ENCODE peak calls at places on chromosomes 11 and 22, in six cellular contexts. One of them, this sample, is unnamed.

GRCh38 chr22:24981066-24981465 is 28.6 kb downstream of the KIAA1671 start:
- DNase-seq in HCT116: no peak
- DNase-seq in K562: no peak
- DNase-seq in H1: no peak
- DNase-seq in HepG2: no peak
- DNase-seq in WTC11: no peak
- DNase-seq in this sample: no peak

GRCh38 chr11:10457901-10458300 is 2.8 kb downstream of the AMPD3 start:
- DNase-seq in H1: peak
- DNase-seq in HepG2: no peak
- DNase-seq in K562: no peak
- DNase-seq in HCT116: no peak
- DNase-seq in WTC11: no peak
- DNase-seq in this sample: no peak

GRCh38 chr11:107591446-107592236 is 694 bp downstream of the ELMOD1 start:
- DNase-seq in HCT116: no peak
- DNase-seq in K562: no peak
- DNase-seq in HepG2: no peak
- DNase-seq in WTC11: peak
- DNase-seq in H1: peak
- DNase-seq in this sample: no peak

GRCh38 chr11:49442669-49443068 is 234.3 kb upstream of the FOLH1 start:
- DNase-seq in HepG2: no peak
- DNase-seq in H1: no peak
- DNase-seq in WTC11: no peak
- DNase-seq in K562: no peak
- DNase-seq in HCT116: no peak
- DNase-seq in this sample: no peak

GRCh38 chr11:132846080-132846479 is 686.2 kb downstream of the OPCML start:
- DNase-seq in K562: no peak
- DNase-seq in HepG2: no peak
- DNase-seq in H1: no peak
- DNase-seq in HCT116: no peak
- DNase-seq in WTC11: no peak
- DNase-seq in this sample: no peak

GRCh38 chr11:73384871-73385692 is 8.9 kb downstream of the RELT start:
- DNase-seq in HCT116: no peak
- DNase-seq in HepG2: no peak
- DNase-seq in WTC11: no peak
- DNase-seq in H1: no peak
- DNase-seq in K562: no peak
- DNase-seq in this sample: peak

GRCh38 chr11:12693485-12694181 is 19.4 kb downstream of the TEAD1 start:
- DNase-seq in WTC11: no peak
- DNase-seq in H1: no peak
- DNase-seq in K562: no peak
- DNase-seq in HCT116: peak
- DNase-seq in HepG2: peak
- DNase-seq in this sample: no peak

GRCh38 chr11:76701701-76702100 is 31.2 kb upstream of the LRRC32 start:
- DNase-seq in WTC11: no peak
- DNase-seq in H1: no peak
- DNase-seq in K562: no peak
- DNase-seq in HCT116: no peak
- DNase-seq in HepG2: no peak
- DNase-seq in this sample: no peak

GRCh38 chr11:134757633-134758032 is 345.6 kb upstream of the B3GAT1 start:
- DNase-seq in K562: no peak
- DNase-seq in HCT116: no peak
- DNase-seq in HepG2: no peak
- DNase-seq in H1: no peak
- DNase-seq in WTC11: no peak
- DNase-seq in this sample: no peak

GRCh38 chr11:22554221-22554620 is 71.4 kb downstream of the FANCF start:
- DNase-seq in WTC11: no peak
- DNase-seq in HepG2: no peak
- DNase-seq in K562: no peak
- DNase-seq in HCT116: no peak
- DNase-seq in H1: no peak
- DNase-seq in this sample: peak

GRCh38 chr11:34201130-34201529 is 95.7 kb downstream of the NAT10 start:
- DNase-seq in HCT116: no peak
- DNase-seq in H1: no peak
- DNase-seq in WTC11: no peak
- DNase-seq in HepG2: no peak
- DNase-seq in K562: no peak
- DNase-seq in this sample: no peak

GRCh38 chr11:124586247-124586860 is 16.6 kb downstream of the OR8A1 start:
- DNase-seq in H1: peak
- DNase-seq in K562: peak
- DNase-seq in WTC11: peak
- DNase-seq in HepG2: peak
- DNase-seq in HCT116: peak
- DNase-seq in this sample: no peak

GRCh38 chr11:37442576-37442975 is 844.5 kb upstream of the RAG2 start:
- DNase-seq in H1: no peak
- DNase-seq in WTC11: no peak
- DNase-seq in HepG2: no peak
- DNase-seq in K562: no peak
- DNase-seq in HCT116: no peak
- DNase-seq in this sample: no peak

GRCh38 chr22:19579880-19580279 is 55.7 kb upstream of the CLDN5 start:
- DNase-seq in HepG2: no peak
- DNase-seq in WTC11: no peak
- DNase-seq in HCT116: no peak
- DNase-seq in H1: no peak
- DNase-seq in K562: peak
- DNase-seq in this sample: peak

GRCh38 chr11:117217141-117217609 is 14.7 kb downstream of the PCSK7 start:
- DNase-seq in HCT116: no peak
- DNase-seq in WTC11: no peak
- DNase-seq in H1: no peak
- DNase-seq in K562: no peak
- DNase-seq in HepG2: no peak
- DNase-seq in this sample: no peak

GRCh38 chr22:46578824-46579561 is 41.2 kb upstream of the GRAMD4 start:
- DNase-seq in WTC11: no peak
- DNase-seq in H1: no peak
- DNase-seq in K562: no peak
- DNase-seq in HepG2: peak
- DNase-seq in HCT116: no peak
- DNase-seq in this sample: no peak

GRCh38 chr11:47060807-47061206 is 115.9 kb downstream of the ARFGAP2 start:
- DNase-seq in HCT116: no peak
- DNase-seq in H1: no peak
- DNase-seq in WTC11: no peak
- DNase-seq in K562: no peak
- DNase-seq in HepG2: no peak
- DNase-seq in this sample: no peak

GRCh38 chr11:75051043-75051442 is 45.6 kb downstream of the OR2AT4 start:
- DNase-seq in HepG2: no peak
- DNase-seq in H1: peak
- DNase-seq in WTC11: no peak
- DNase-seq in K562: no peak
- DNase-seq in HCT116: no peak
- DNase-seq in this sample: no peak

GRCh38 chr11:132901638-132902610 is 630.4 kb downstream of the OPCML start:
- DNase-seq in HepG2: no peak
- DNase-seq in HCT116: no peak
- DNase-seq in H1: no peak
- DNase-seq in WTC11: no peak
- DNase-seq in K562: no peak
- DNase-seq in this sample: no peak

GRCh38 chr11:10257478-10257877 is 36.5 kb downstream of the SBF2 start:
- DNase-seq in K562: no peak
- DNase-seq in HCT116: no peak
- DNase-seq in WTC11: no peak
- DNase-seq in HepG2: no peak
- DNase-seq in H1: no peak
- DNase-seq in this sample: no peak

GRCh38 chr11:64881476-64881875 is 3.1 kb upstream of the EHD1 start:
- DNase-seq in K562: no peak
- DNase-seq in WTC11: no peak
- DNase-seq in H1: no peak
- DNase-seq in HCT116: no peak
- DNase-seq in HepG2: no peak
- DNase-seq in this sample: no peak

DNA sequence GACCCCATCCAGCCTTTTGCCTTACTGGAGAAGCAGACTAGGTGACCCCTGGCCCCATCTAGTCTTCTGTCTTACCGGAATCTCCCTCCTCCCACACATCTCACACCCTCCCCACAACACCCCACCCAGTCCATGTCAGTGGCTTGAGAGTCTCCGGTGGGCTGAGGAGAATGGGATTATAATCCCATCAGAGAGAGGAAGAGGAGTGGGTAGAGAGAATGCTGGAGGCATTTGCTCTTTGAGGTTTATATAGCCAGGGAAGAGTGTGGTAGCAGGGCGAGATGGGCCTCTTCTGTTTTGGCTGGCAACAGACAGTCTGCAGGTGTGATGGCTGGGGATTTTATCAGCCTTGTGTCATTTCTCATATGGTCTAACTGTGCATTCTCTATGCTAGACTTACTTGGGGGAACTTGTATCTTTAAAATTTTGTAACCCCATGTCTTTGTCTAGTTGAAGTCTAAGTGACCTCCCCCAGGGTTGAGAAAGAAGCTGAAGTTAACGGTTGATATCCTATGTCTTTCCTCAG is 50.3 kb downstream of the GRAMD1B start:
- DNase-seq in H1: no peak
- DNase-seq in HCT116: no peak
- DNase-seq in K562: no peak
- DNase-seq in WTC11: no peak
- DNase-seq in HepG2: no peak
- DNase-seq in this sample: no peak
- TF ChIP-seq ATF3 in H1: no peak
- TF ChIP-seq ATF3 in HCT116: no peak
- TF ChIP-seq ATF3 in K562: no peak
- TF ChIP-seq ATF3 in WTC11: no peak
- TF ChIP-seq ATF3 in HepG2: no peak
- TF ChIP-seq ATF3 in this sample: no peak

GRCh38 chr11:8839957-8840945 is 70.7 kb upstream of the AKIP1 start:
- DNase-seq in K562: no peak
- DNase-seq in HCT116: no peak
- DNase-seq in WTC11: no peak
- DNase-seq in HepG2: peak
- DNase-seq in H1: peak
- DNase-seq in this sample: no peak
- TF ChIP-seq ATF3 in K562: no peak
- TF ChIP-seq ATF3 in HCT116: no peak
- TF ChIP-seq ATF3 in WTC11: no peak
- TF ChIP-seq ATF3 in HepG2: no peak
- TF ChIP-seq ATF3 in H1: no peak
- TF ChIP-seq ATF3 in this sample: no peak

DNA sequence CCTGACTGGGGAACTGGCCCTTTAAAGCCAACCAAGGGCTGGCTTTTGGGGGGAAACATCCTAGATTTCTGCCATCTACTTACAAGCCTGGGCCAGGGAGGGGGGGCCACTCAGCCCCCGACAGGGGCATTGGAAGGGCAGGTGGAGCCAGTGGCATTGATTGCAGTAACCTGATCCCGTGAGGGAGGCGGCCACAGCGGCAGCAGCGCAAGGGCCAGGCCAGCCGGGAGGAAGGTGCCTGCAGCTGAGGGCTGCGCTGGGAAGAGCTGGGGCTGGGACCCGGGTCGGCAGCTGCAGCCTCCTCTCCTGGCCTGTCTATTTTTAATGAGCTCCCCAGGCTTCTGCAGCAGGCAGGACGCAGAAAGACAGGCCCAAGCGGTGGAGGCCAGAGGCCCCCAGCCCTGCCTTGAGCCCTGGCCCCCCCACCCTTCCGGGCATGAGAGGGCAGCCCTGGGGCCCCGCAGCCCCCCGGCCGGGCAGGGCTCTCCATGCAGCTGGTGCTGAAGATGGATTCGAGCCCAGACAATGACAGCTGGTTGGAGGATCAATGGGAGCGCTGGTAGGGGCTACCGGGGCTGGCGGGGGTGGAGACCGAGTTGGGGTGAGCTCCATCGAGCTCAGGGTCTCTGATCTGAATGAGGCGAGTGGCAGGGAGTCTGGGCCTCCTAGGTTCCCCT is 10.5 kb downstream of the FREY1 start:
- DNase-seq in HCT116: no peak
- DNase-seq in H1: peak
- DNase-seq in K562: no peak
- DNase-seq in HepG2: no peak
- DNase-seq in WTC11: peak
- DNase-seq in this sample: no peak
- TF ChIP-seq ATF3 in HCT116: no peak
- TF ChIP-seq ATF3 in H1: no peak
- TF ChIP-seq ATF3 in K562: no peak
- TF ChIP-seq ATF3 in HepG2: no peak
- TF ChIP-seq ATF3 in WTC11: no peak
- TF ChIP-seq ATF3 in this sample: no peak

GRCh38 chr11:109993786-109994185 is 99.4 kb upstream of the ZC3H12C start:
- DNase-seq in WTC11: no peak
- DNase-seq in HCT116: no peak
- DNase-seq in K562: no peak
- DNase-seq in HepG2: no peak
- DNase-seq in H1: no peak
- DNase-seq in this sample: no peak

GRCh38 chr11:109996060-109996459 is 97.1 kb upstream of the ZC3H12C start:
- DNase-seq in HepG2: no peak
- DNase-seq in HCT116: no peak
- DNase-seq in K562: no peak
- DNase-seq in WTC11: no peak
- DNase-seq in H1: no peak
- DNase-seq in this sample: no peak

GRCh38 chr11:110000045-110000502 is 93.1 kb upstream of the ZC3H12C start:
- DNase-seq in H1: no peak
- DNase-seq in HCT116: peak
- DNase-seq in WTC11: no peak
- DNase-seq in K562: no peak
- DNase-seq in HepG2: no peak
- DNase-seq in this sample: peak

GRCh38 chr11:109998921-109999320 is 94.3 kb upstream of the ZC3H12C start:
- DNase-seq in K562: no peak
- DNase-seq in HepG2: no peak
- DNase-seq in WTC11: no peak
- DNase-seq in HCT116: no peak
- DNase-seq in H1: no peak
- DNase-seq in this sample: no peak

DNA sequence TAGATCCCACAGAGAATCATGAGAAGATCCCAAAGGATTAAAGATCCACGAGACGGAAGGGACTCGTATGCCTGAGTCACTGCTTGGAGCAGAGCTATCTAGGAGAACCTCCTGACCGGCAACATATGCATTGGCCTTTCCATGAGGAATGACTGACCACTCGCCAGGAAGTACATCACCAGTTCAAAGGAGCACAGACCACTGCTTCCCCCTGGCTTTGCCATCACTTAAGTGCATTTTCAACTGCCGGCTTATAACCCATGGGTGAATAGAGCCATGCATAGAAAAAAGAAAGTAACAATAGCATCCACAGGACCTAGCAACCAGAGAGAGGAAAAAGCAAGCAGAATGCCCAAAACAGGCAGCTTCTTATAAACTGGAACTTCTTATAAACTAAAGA is 98.3 kb upstream of the ZC3H12C start:
- DNase-seq in HCT116: no peak
- DNase-seq in HepG2: no peak
- DNase-seq in WTC11: no peak
- DNase-seq in H1: no peak
- DNase-seq in K562: no peak
- DNase-seq in this sample: no peak
- TF ChIP-seq ATF3 in HCT116: no peak
- TF ChIP-seq ATF3 in HepG2: no peak
- TF ChIP-seq ATF3 in WTC11: no peak
- TF ChIP-seq ATF3 in H1: no peak
- TF ChIP-seq ATF3 in K562: no peak
- TF ChIP-seq ATF3 in this sample: no peak

GRCh38 chr11:59076876-59077571 is 9.1 kb upstream of the GLYATL1B start:
- DNase-seq in HepG2: no peak
- DNase-seq in K562: no peak
- DNase-seq in HCT116: no peak
- DNase-seq in WTC11: no peak
- DNase-seq in H1: no peak
- DNase-seq in this sample: no peak
- TF ChIP-seq ATF3 in HepG2: no peak
- TF ChIP-seq ATF3 in K562: no peak
- TF ChIP-seq ATF3 in HCT116: no peak
- TF ChIP-seq ATF3 in WTC11: no peak
- TF ChIP-seq ATF3 in H1: no peak
- TF ChIP-seq ATF3 in this sample: no peak

This sample was measured in GM12878.